ENCODE peak calls at places on chromosomes 13 and 19, in seven cellular contexts. One of them, this sample, is unnamed.

GRCh38 chr13:70027551-70027950 is 80.1 kb upstream of the ATXN8OS start:
- DNase-seq in astrocyte: no peak
- DNase-seq in fibroblast of pulmonary artery: no peak
- DNase-seq in mammary epithelial cell: no peak
- DNase-seq in transverse colon: no peak
- DNase-seq in ascending aorta: no peak
- DNase-seq in cardiac muscle cell: no peak
- DNase-seq in this sample: no peak

GRCh38 chr13:83536153-83536552 is 346.1 kb downstream of the SLITRK1 start:
- DNase-seq in mammary epithelial cell: no peak
- DNase-seq in fibroblast of pulmonary artery: no peak
- DNase-seq in transverse colon: no peak
- DNase-seq in ascending aorta: no peak
- DNase-seq in cardiac muscle cell: no peak
- DNase-seq in astrocyte: no peak
- DNase-seq in this sample: no peak

GRCh38 chr13:52665325-52665724 is 12.7 kb downstream of the SUGT1 start:
- DNase-seq in astrocyte: no peak
- DNase-seq in cardiac muscle cell: peak; percentile 9
- DNase-seq in fibroblast of pulmonary artery: peak; percentile 57
- DNase-seq in ascending aorta: no peak
- DNase-seq in mammary epithelial cell: peak; percentile 37
- DNase-seq in transverse colon: no peak
- DNase-seq in this sample: no peak

GRCh38 chr13:49265822-49266221 is 18.1 kb downstream of the CDADC1 start:
- DNase-seq in astrocyte: peak; percentile 75
- DNase-seq in transverse colon: no peak
- DNase-seq in ascending aorta: no peak
- DNase-seq in cardiac muscle cell: no peak
- DNase-seq in mammary epithelial cell: no peak
- DNase-seq in fibroblast of pulmonary artery: peak; percentile 22
- DNase-seq in this sample: no peak

GRCh38 chr13:43444085-43444484 is 342.7 kb downstream of the ENOX1 start:
- DNase-seq in transverse colon: no peak
- DNase-seq in mammary epithelial cell: no peak
- DNase-seq in ascending aorta: no peak
- DNase-seq in fibroblast of pulmonary artery: no peak
- DNase-seq in cardiac muscle cell: no peak
- DNase-seq in astrocyte: peak; percentile 6
- DNase-seq in this sample: no peak

GRCh38 chr19:48874309-48875135 is 2.3 kb downstream of the PPP1R15A start:
- DNase-seq in mammary epithelial cell: peak; percentile 72
- DNase-seq in transverse colon: peak; percentile 45
- DNase-seq in ascending aorta: no peak
- DNase-seq in astrocyte: peak; percentile 66
- DNase-seq in cardiac muscle cell: no peak
- DNase-seq in fibroblast of pulmonary artery: peak; percentile 63
- DNase-seq in this sample: no peak

GRCh38 chr13:51557875-51558604 is 26.2 kb upstream of the WDFY2 start:
- DNase-seq in fibroblast of pulmonary artery: peak; percentile 84
- DNase-seq in cardiac muscle cell: no peak
- DNase-seq in ascending aorta: no peak
- DNase-seq in astrocyte: peak; percentile 89
- DNase-seq in mammary epithelial cell: peak; percentile 86
- DNase-seq in transverse colon: no peak
- DNase-seq in this sample: no peak

GRCh38 chr19:40601061-40601973 is at the start of gene LTBP4:
- DNase-seq in mammary epithelial cell: no peak
- DNase-seq in astrocyte: no peak
- DNase-seq in cardiac muscle cell: peak; percentile 70
- DNase-seq in transverse colon: peak; percentile 70
- DNase-seq in fibroblast of pulmonary artery: no peak
- DNase-seq in ascending aorta: no peak
- DNase-seq in this sample: no peak

GRCh38 chr19:8261881-8262280 is 46.3 kb downstream of the CD320 start:
- DNase-seq in ascending aorta: no peak
- DNase-seq in transverse colon: no peak
- DNase-seq in mammary epithelial cell: no peak
- DNase-seq in cardiac muscle cell: no peak
- DNase-seq in fibroblast of pulmonary artery: no peak
- DNase-seq in astrocyte: no peak
- DNase-seq in this sample: no peak

GRCh38 chr13:68759617-68760016 is 1348.0 kb upstream of the ATXN8OS start:
- DNase-seq in astrocyte: no peak
- DNase-seq in ascending aorta: no peak
- DNase-seq in cardiac muscle cell: no peak
- DNase-seq in fibroblast of pulmonary artery: no peak
- DNase-seq in mammary epithelial cell: no peak
- DNase-seq in transverse colon: no peak
- DNase-seq in this sample: no peak

GRCh38 chr19:11971045-11971444 is 6.2 kb downstream of the ZNF763 start:
- DNase-seq in ascending aorta: no peak
- DNase-seq in fibroblast of pulmonary artery: no peak
- DNase-seq in transverse colon: no peak
- DNase-seq in astrocyte: no peak
- DNase-seq in cardiac muscle cell: no peak
- DNase-seq in mammary epithelial cell: no peak
- DNase-seq in this sample: no peak

GRCh38 chr13:72151241-72151640 is 284.2 kb upstream of the DACH1 start:
- DNase-seq in cardiac muscle cell: no peak
- DNase-seq in fibroblast of pulmonary artery: peak; percentile 66
- DNase-seq in ascending aorta: no peak
- DNase-seq in mammary epithelial cell: peak; percentile 51
- DNase-seq in transverse colon: no peak
- DNase-seq in astrocyte: peak; percentile 92
- DNase-seq in this sample: no peak

GRCh38 chr19:38683393-38684077 is 36.1 kb downstream of the ACTN4 start:
- DNase-seq in mammary epithelial cell: peak; percentile 99
- DNase-seq in transverse colon: peak; percentile 89
- DNase-seq in fibroblast of pulmonary artery: peak; percentile 88
- DNase-seq in cardiac muscle cell: peak; percentile 56
- DNase-seq in ascending aorta: no peak
- DNase-seq in astrocyte: peak; percentile 94
- DNase-seq in this sample: no peak

GRCh38 chr19:47226426-47227346 is 4.3 kb downstream of the BBC3 start:
- DNase-seq in mammary epithelial cell: peak; percentile 50
- DNase-seq in transverse colon: peak; percentile 90
- DNase-seq in cardiac muscle cell: peak; percentile 32
- DNase-seq in astrocyte: peak; percentile 47
- DNase-seq in fibroblast of pulmonary artery: peak; percentile 68
- DNase-seq in ascending aorta: peak; percentile 86
- DNase-seq in this sample: peak; percentile 75

GRCh38 chr19:50820086-50820485 is 3.5 kb downstream of the KLK1 start:
- DNase-seq in cardiac muscle cell: no peak
- DNase-seq in astrocyte: no peak
- DNase-seq in ascending aorta: no peak
- DNase-seq in transverse colon: peak; percentile 43
- DNase-seq in mammary epithelial cell: no peak
- DNase-seq in fibroblast of pulmonary artery: no peak
- DNase-seq in this sample: no peak

GRCh38 chr19:7293795-7294570 is at the start of gene INSR:
- DNase-seq in astrocyte: peak; percentile 80
- DNase-seq in ascending aorta: peak; percentile 62
- DNase-seq in transverse colon: peak; percentile 93
- DNase-seq in cardiac muscle cell: peak; percentile 91
- DNase-seq in mammary epithelial cell: peak; percentile 91
- DNase-seq in fibroblast of pulmonary artery: peak; percentile 90
- DNase-seq in this sample: peak; percentile 68

GRCh38 chr19:48644839-48645651 is 942 bp downstream of the CA11 start:
- DNase-seq in fibroblast of pulmonary artery: peak; percentile 82
- DNase-seq in mammary epithelial cell: peak; percentile 42
- DNase-seq in ascending aorta: no peak
- DNase-seq in astrocyte: no peak
- DNase-seq in transverse colon: peak; percentile 78
- DNase-seq in cardiac muscle cell: peak; percentile 84
- DNase-seq in this sample: no peak

GRCh38 chr19:52542984-52543664 is 15.7 kb downstream of the ZNF808 start:
- DNase-seq in mammary epithelial cell: no peak
- DNase-seq in transverse colon: no peak
- DNase-seq in ascending aorta: no peak
- DNase-seq in astrocyte: no peak
- DNase-seq in fibroblast of pulmonary artery: no peak
- DNase-seq in cardiac muscle cell: no peak
- DNase-seq in this sample: peak; percentile 25

GRCh38 chr19:53915000-53915399 is 5.9 kb downstream of the CACNG7 start:
- DNase-seq in fibroblast of pulmonary artery: no peak
- DNase-seq in mammary epithelial cell: no peak
- DNase-seq in ascending aorta: no peak
- DNase-seq in astrocyte: no peak
- DNase-seq in transverse colon: no peak
- DNase-seq in cardiac muscle cell: no peak
- DNase-seq in this sample: no peak

GRCh38 chr13:50168803-50169202 is 153.6 kb downstream of the KCNRG start:
- DNase-seq in ascending aorta: no peak
- DNase-seq in fibroblast of pulmonary artery: no peak
- DNase-seq in mammary epithelial cell: no peak
- DNase-seq in transverse colon: no peak
- DNase-seq in astrocyte: no peak
- DNase-seq in cardiac muscle cell: no peak
- DNase-seq in this sample: no peak

GRCh38 chr19:29650988-29651387 is 14.3 kb upstream of the PLEKHF1 start:
- DNase-seq in fibroblast of pulmonary artery: no peak
- DNase-seq in cardiac muscle cell: no peak
- DNase-seq in transverse colon: no peak
- DNase-seq in mammary epithelial cell: no peak
- DNase-seq in ascending aorta: no peak
- DNase-seq in astrocyte: no peak
- DNase-seq in this sample: no peak

GRCh38 chr13:95317037-95317989 is 16.1 kb upstream of the ABCC4 start:
- DNase-seq in mammary epithelial cell: no peak
- DNase-seq in fibroblast of pulmonary artery: peak; percentile 86
- DNase-seq in cardiac muscle cell: no peak
- DNase-seq in ascending aorta: no peak
- DNase-seq in transverse colon: no peak
- DNase-seq in astrocyte: peak; percentile 25
- DNase-seq in this sample: no peak

GRCh38 chr19:29001922-29002247 is 211.1 kb downstream of the UQCRFS1 start:
- DNase-seq in ascending aorta: no peak
- DNase-seq in astrocyte: no peak
- DNase-seq in mammary epithelial cell: no peak
- DNase-seq in cardiac muscle cell: no peak
- DNase-seq in fibroblast of pulmonary artery: no peak
- DNase-seq in transverse colon: no peak
- DNase-seq in this sample: no peak

GRCh38 chr13:55013051-55013450 is 1984.4 kb downstream of the OLFM4 start:
- DNase-seq in transverse colon: no peak
- DNase-seq in fibroblast of pulmonary artery: no peak
- DNase-seq in cardiac muscle cell: no peak
- DNase-seq in mammary epithelial cell: no peak
- DNase-seq in astrocyte: no peak
- DNase-seq in ascending aorta: no peak
- DNase-seq in this sample: no peak
- H3K4me3 ChIP-seq in transverse colon: no peak overlapping the region
- H3K4me3 ChIP-seq in fibroblast of pulmonary artery: no peak overlapping the region
- H3K4me3 ChIP-seq in cardiac muscle cell: no peak overlapping the region
- H3K4me3 ChIP-seq in mammary epithelial cell: no peak overlapping the region
- H3K4me3 ChIP-seq in astrocyte: no peak overlapping the region
- H3K4me3 ChIP-seq in ascending aorta: no peak overlapping the region
- H3K4me3 ChIP-seq in this sample: no peak overlapping the region

GRCh38 chr13:41742917-41743552 is 217.9 kb downstream of the VWA8 start:
- DNase-seq in transverse colon: no peak
- DNase-seq in astrocyte: no peak
- DNase-seq in fibroblast of pulmonary artery: no peak
- DNase-seq in cardiac muscle cell: no peak
- DNase-seq in ascending aorta: no peak
- DNase-seq in mammary epithelial cell: peak; percentile 90
- DNase-seq in this sample: no peak
- TF ChIP-seq CTCF in transverse colon: no peak
- TF ChIP-seq CTCF in astrocyte: no peak
- TF ChIP-seq CTCF in fibroblast of pulmonary artery: no peak
- TF ChIP-seq CTCF in cardiac muscle cell: no peak
- TF ChIP-seq CTCF in ascending aorta: no peak
- TF ChIP-seq CTCF in mammary epithelial cell: no peak
- TF ChIP-seq CTCF in this sample: no peak

GRCh38 chr19:35407619-35408018 is 36.8 kb downstream of the GPR42 start:
- DNase-seq in mammary epithelial cell: no peak
- DNase-seq in transverse colon: no peak
- DNase-seq in astrocyte: no peak
- DNase-seq in cardiac muscle cell: no peak
- DNase-seq in ascending aorta: no peak
- DNase-seq in fibroblast of pulmonary artery: no peak
- DNase-seq in this sample: no peak

GRCh38 chr19:35414442-35414841 is 33.6 kb upstream of the FFAR2 start:
- DNase-seq in fibroblast of pulmonary artery: no peak
- DNase-seq in cardiac muscle cell: no peak
- DNase-seq in astrocyte: no peak
- DNase-seq in ascending aorta: no peak
- DNase-seq in mammary epithelial cell: no peak
- DNase-seq in transverse colon: no peak
- DNase-seq in this sample: no peak

GRCh38 chr19:35409191-35409590 is 38.3 kb downstream of the GPR42 start:
- DNase-seq in astrocyte: no peak
- DNase-seq in cardiac muscle cell: no peak
- DNase-seq in fibroblast of pulmonary artery: no peak
- DNase-seq in transverse colon: no peak
- DNase-seq in mammary epithelial cell: no peak
- DNase-seq in ascending aorta: no peak
- DNase-seq in this sample: no peak

GRCh38 chr19:35408284-35409171 is 37.7 kb downstream of the GPR42 start:
- DNase-seq in astrocyte: no peak
- DNase-seq in transverse colon: no peak
- DNase-seq in ascending aorta: no peak
- DNase-seq in fibroblast of pulmonary artery: no peak
- DNase-seq in cardiac muscle cell: no peak
- DNase-seq in mammary epithelial cell: no peak
- DNase-seq in this sample: peak; percentile 76

DNA sequence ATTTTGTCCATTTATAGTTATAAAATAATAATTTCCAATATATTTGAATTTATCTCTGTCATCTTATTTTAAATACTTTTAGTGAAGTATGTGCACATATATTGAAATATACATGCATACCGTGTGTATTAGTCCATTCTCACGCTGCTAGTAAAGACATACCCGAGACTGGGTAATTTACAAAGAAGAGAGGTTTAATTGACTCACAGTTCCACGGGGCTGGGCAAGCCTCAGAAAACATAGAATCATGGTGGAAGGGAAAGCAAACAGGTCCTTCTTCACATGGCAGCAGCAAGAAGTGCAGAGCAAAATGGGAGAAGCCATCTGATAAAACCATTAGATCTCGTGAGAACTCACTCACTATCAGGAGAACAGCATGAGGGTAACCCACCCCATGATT is 37.6 kb upstream of the FFAR2 start:
- DNase-seq in fibroblast of pulmonary artery: no peak
- DNase-seq in astrocyte: no peak
- DNase-seq in ascending aorta: no peak
- DNase-seq in transverse colon: no peak
- DNase-seq in mammary epithelial cell: no peak
- DNase-seq in cardiac muscle cell: no peak
- DNase-seq in this sample: no peak
- H3K4me3 ChIP-seq in fibroblast of pulmonary artery: no peak overlapping the region
- H3K4me3 ChIP-seq in astrocyte: no peak overlapping the region
- H3K4me3 ChIP-seq in ascending aorta: no peak overlapping the region
- H3K4me3 ChIP-seq in transverse colon: no peak overlapping the region
- H3K4me3 ChIP-seq in mammary epithelial cell: no peak overlapping the region
- H3K4me3 ChIP-seq in cardiac muscle cell: no peak overlapping the region
- H3K4me3 ChIP-seq in this sample: no peak overlapping the region

GRCh38 chr13:58181111-58181510 is 549.6 kb downstream of the PCDH17 start:
- DNase-seq in ascending aorta: no peak
- DNase-seq in mammary epithelial cell: no peak
- DNase-seq in fibroblast of pulmonary artery: no peak
- DNase-seq in astrocyte: no peak
- DNase-seq in transverse colon: no peak
- DNase-seq in cardiac muscle cell: no peak
- DNase-seq in this sample: no peak
- TF ChIP-seq CTCF in ascending aorta: no peak
- TF ChIP-seq CTCF in mammary epithelial cell: no peak
- TF ChIP-seq CTCF in fibroblast of pulmonary artery: no peak
- TF ChIP-seq CTCF in astrocyte: no peak
- TF ChIP-seq CTCF in transverse colon: no peak
- TF ChIP-seq CTCF in cardiac muscle cell: no peak
- TF ChIP-seq CTCF in this sample: no peak